ENCODE peak calls at places on chromosomes 11 and 22, in five cellular contexts. F is GM12878, V is HepG2, P is K562, Q is H1. W is an unnamed sample.

GRCh38 chr11:113721462-113722066 is 15.5 kb upstream of the TMPRSS5 start:
- DNase-seq in F (no peak), V (no peak), P (no peak), Q (no peak), W (no peak)

GRCh38 chr11:69076129-69076791 is 27.5 kb downstream of the TPCN2 start:
- DNase-seq in F (no peak), V (no peak), P (no peak), Q (no peak), W (no peak)

GRCh38 chr11:122697636-122698167 is 42.2 kb downstream of the UBASH3B start:
- DNase-seq in F (no peak), V (no peak), P (no peak), Q (no peak), W (no peak)

GRCh38 chr11:7252683-7253213 is 1.0 kb downstream of the SYT9 start:
- DNase-seq in F (no peak), V (no peak), P (no peak), Q (no peak), W (no peak)

GRCh38 chr22:39300198-39300830 is 19.1 kb downstream of the RPL3 start:
- DNase-seq in F (no peak), V (no peak), P (no peak), Q (no peak), W (no peak)

GRCh38 chr11:215581-216037 is 8.1 kb downstream of the RIC8A start:
- DNase-seq in F (no peak), V (no peak), P (no peak), Q (no peak), W (no peak)

GRCh38 chr11:10488121-10488580 is 33.1 kb downstream of the AMPD3 start:
- DNase-seq in F (no peak), V (no peak), P (no peak), Q (no peak), W (no peak)

GRCh38 chr11:11789735-11790369 is 51.9 kb upstream of the USP47 start:
- DNase-seq in F (no peak), V (no peak), P (peak; percentile 39), Q (no peak), W (peak; percentile 33)

GRCh38 chr11:61095022-61095421 is 7.3 kb upstream of the CD5 start:
- DNase-seq in F (no peak), V (no peak), P (no peak), Q (no peak), W (no peak)

GRCh38 chr22:50270302-50271010 is at the start of gene MAPK11:
- DNase-seq in F (no peak), V (peak; percentile 47), P (peak; percentile 70), Q (no peak), W (peak; percentile 85)

GRCh38 chr11:27693398-27693797 is 6.9 kb downstream of the BDNF start:
- DNase-seq in F (no peak), V (no peak), P (no peak), Q (no peak), W (no peak)

GRCh38 chr22:23225724-23226496 is 45.6 kb downstream of the BCR start:
- DNase-seq in F (no peak), V (no peak), P (peak; percentile 59), Q (no peak), W (no peak)

GRCh38 chr11:133895551-133895950 is 50.2 kb upstream of the SPATA19 start:
- DNase-seq in F (no peak), V (no peak), P (no peak), Q (no peak), W (peak; percentile 10)

GRCh38 chr11:23353611-23354010 is 493.3 kb upstream of the CCDC179 start:
- DNase-seq in F (no peak), V (no peak), P (no peak), Q (no peak), W (no peak)
- TF ChIP-seq JUND in F (no peak), V (no peak), P (no peak), Q (no peak), W (no peak)

GRCh38 chr11:15468471-15468870 is 353.7 kb downstream of the INSC start:
- DNase-seq in F (no peak), V (no peak), P (no peak), Q (no peak), W (no peak)
- TF ChIP-seq CHD2 in F (no peak), V (no peak), P (no peak), Q (no peak), W (no peak)

GRCh38 chr11:63937713-63938480 is 905 bp upstream of the NAA40 start:
- DNase-seq in F (no peak), V (no peak), P (peak; percentile 59), Q (no peak), W (peak; percentile 50)
- TF ChIP-seq JUND in F (no peak), V (no peak), P (no peak), Q (no peak), W (no peak)

DNA sequence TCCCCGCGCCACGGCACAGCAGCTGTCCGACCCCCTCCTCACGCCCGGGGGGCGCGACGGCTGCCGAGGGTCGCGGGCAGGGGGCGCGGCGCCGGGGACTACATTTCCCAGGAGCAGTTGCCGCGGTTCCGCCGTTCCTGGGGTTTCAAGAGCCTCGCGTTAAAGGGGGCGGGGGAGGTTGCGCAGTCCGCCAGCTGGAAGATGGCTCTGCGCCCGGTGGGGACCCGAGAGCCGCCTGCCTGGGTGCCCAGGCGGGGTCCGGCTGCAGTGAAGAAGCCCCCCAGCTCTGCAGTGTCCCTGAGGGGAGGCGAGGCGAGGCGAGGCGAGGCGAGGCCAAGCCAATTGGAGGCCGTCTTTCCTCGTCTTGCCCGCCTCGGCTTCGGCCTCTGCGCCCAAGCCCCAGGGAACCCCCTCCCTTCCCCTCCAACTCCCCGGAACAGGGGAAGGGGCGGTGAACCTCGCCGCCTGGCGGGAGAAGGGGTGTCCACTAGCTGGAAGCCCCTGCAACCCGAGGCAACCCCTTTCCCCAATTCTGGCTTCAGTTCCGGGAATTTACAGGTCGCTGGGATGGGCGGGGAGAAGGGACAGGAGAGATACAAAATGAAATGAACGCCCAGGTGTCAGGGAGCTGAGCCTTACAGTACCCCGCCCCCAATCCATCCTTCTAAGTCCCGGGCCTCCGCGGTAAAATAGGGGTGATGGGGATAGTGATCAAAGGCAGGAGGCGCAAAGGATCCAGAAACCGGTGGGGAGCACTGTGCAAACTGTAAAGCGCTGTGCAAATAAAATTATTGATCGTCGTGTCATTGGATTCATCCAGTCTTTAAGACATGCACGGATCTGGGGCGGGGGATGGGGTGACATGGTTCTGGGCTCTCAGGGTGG is 5.2 kb upstream of the GCAT start:
- DNase-seq in F (no peak), V (peak; percentile 54), P (peak; percentile 53), Q (no peak), W (peak; percentile 92)
- TF ChIP-seq CHD2 in F (peak; percentile 91), V (peak; percentile 92), P (peak; percentile 85), Q (peak; percentile 91), W (peak; percentile 98)

GRCh38 chr11:98564233-98564632 is 456.5 kb upstream of the CNTN5 start:
- DNase-seq in F (no peak), V (no peak), P (peak; percentile 7), Q (no peak), W (no peak)
- TF ChIP-seq JUND in F (no peak), V (no peak), P (no peak), Q (no peak), W (no peak)

GRCh38 chr22:25939384-25939783 is 197.4 kb downstream of the MYO18B start:
- DNase-seq in F (no peak), V (no peak), P (no peak), Q (no peak), W (no peak)

GRCh38 chr22:25940479-25940878 is 198.5 kb downstream of the MYO18B start:
- DNase-seq in F (no peak), V (no peak), P (no peak), Q (no peak), W (no peak)

GRCh38 chr22:25930710-25931353 is 188.8 kb downstream of the MYO18B start:
- DNase-seq in F (no peak), V (no peak), P (no peak), Q (no peak), W (no peak)

GRCh38 chr22:25933158-25933788 is 191.3 kb downstream of the MYO18B start:
- DNase-seq in F (no peak), V (no peak), P (peak; percentile 13), Q (no peak), W (no peak)

GRCh38 chr22:25935266-25936058 is 193.5 kb downstream of the MYO18B start:
- DNase-seq in F (no peak), V (no peak), P (no peak), Q (no peak), W (no peak)
- TF ChIP-seq CHD2 in F (no peak), V (no peak), P (no peak), Q (no peak), W (no peak)

GRCh38 chr22:42078469-42079318 is 806 bp upstream of the SMDT1 start:
- DNase-seq in F (no peak), V (no peak), P (no peak), Q (no peak), W (no peak)

GRCh38 chr22:42077486-42078125 is 1.9 kb upstream of the SMDT1 start:
- DNase-seq in F (no peak), V (no peak), P (no peak), Q (no peak), W (no peak)

GRCh38 chr22:42083119-42083518 is 3.6 kb downstream of the SMDT1 start:
- DNase-seq in F (no peak), V (no peak), P (no peak), Q (no peak), W (no peak)

GRCh38 chr22:42079319-42080251 is at the start of gene SMDT1:
- DNase-seq in F (peak; percentile 99), V (peak; percentile 95), P (peak; percentile 98), Q (peak; percentile 90), W (peak; percentile 92)

GRCh38 chr22:42080287-42080686 is 787 bp downstream of the SMDT1 start:
- DNase-seq in F (no peak), V (no peak), P (peak; percentile 15), Q (no peak), W (peak; percentile 44)
- TF ChIP-seq JUND in F (no peak), V (no peak), P (no peak), Q (no peak), W (no peak)

W was measured in SK-N-SH.